ENCODE peak calls at places on chromosomes 12 and 14, in five cellular contexts. S is mucosa of descending colon, B is astrocyte of the cerebellum, Q is left ventricle myocardium inferior, R is mesenchymal stem cell. F is an unnamed sample.
A peak's percentile ranks its signal among the peaks of the same experiment; 100 is the strongest.

GRCh38 chr12:106090586-106091411 is 48.0 kb downstream of the NUAK1 start:
- DNase-seq in S (no peak), B (no peak), Q (no peak), R (peak; percentile 94), F (no peak)

GRCh38 chr12:64058541-64059321 is 163.4 kb downstream of the KICS2 start:
- DNase-seq in S (no peak), B (no peak), Q (no peak), R (no peak), F (no peak)

GRCh38 chr14:101220921-101221510 is 317.5 kb upstream of the RTL1 start:
- DNase-seq in S (no peak), B (no peak), Q (no peak), R (no peak), F (no peak)

GRCh38 chr14:70698288-70698687 is 56.6 kb downstream of the TTC9 start:
- DNase-seq in S (peak; percentile 34), B (no peak), Q (peak; percentile 19), R (peak; percentile 24), F (no peak)

GRCh38 chr12:8697120-8697475 is 693 bp upstream of the RIMKLB start:
- DNase-seq in S (no peak), B (no peak), Q (no peak), R (peak; percentile 57), F (no peak)

GRCh38 chr14:45426685-45427282 is 173.8 kb upstream of the MIS18BP1 start:
- DNase-seq in S (peak; percentile 3), B (peak; percentile 19), Q (no peak), R (peak; percentile 63), F (peak; percentile 10)

GRCh38 chr12:72036393-72036792 is 97.7 kb downstream of the TPH2 start:
- DNase-seq in S (no peak), B (no peak), Q (no peak), R (no peak), F (no peak)

GRCh38 chr12:56143870-56144269 is 8.5 kb upstream of the MYL6B start:
- DNase-seq in S (peak; percentile 63), B (no peak), Q (peak; percentile 55), R (no peak), F (no peak)

GRCh38 chr12:89707992-89708792 is 446 bp downstream of the ATP2B1 start:
- DNase-seq in S (peak; percentile 43), B (no peak), Q (peak; percentile 31), R (peak; percentile 30), F (no peak)

GRCh38 chr14:57833304-57833703 is 32.6 kb downstream of the SLC35F4 start:
- DNase-seq in S (no peak), B (peak; percentile 98), Q (no peak), R (no peak), F (peak; percentile 63)

GRCh38 chr12:52555577-52555976 is 2.6 kb upstream of the KRT71 start:
- DNase-seq in S (no peak), B (no peak), Q (no peak), R (no peak), F (no peak)

GRCh38 chr14:100761481-100761880 is 34.8 kb downstream of the DLK1 start:
- DNase-seq in S (no peak), B (peak; percentile 27), Q (no peak), R (peak; percentile 96), F (peak; percentile 12)

DNA sequence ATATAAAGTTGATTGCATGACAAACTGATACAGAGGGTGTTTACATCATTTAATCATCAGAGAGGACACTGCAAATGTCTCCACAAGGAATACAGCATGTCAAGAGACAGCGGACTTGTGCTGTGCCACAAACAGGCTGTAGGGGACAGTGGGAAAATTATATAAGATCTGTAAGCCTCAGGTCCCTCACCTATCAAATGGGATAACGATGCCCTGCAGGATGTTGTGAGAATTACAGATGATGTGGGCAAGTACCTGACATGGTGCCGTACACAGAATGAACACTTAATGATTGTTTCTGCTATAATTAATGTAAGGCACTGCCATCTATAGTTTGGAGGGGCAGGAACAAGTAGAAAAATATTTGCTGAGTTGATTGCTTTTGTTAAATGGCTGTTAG is 81.9 kb upstream of the GTF2A1 start:
- DNase-seq in S (no peak), B (no peak), Q (no peak), R (no peak), F (no peak)
- H3K4me3 ChIP-seq in S (no peak overlapping the region), B (no peak overlapping the region), Q (no peak overlapping the region), R (no peak overlapping the region), F (no peak overlapping the region)

DNA sequence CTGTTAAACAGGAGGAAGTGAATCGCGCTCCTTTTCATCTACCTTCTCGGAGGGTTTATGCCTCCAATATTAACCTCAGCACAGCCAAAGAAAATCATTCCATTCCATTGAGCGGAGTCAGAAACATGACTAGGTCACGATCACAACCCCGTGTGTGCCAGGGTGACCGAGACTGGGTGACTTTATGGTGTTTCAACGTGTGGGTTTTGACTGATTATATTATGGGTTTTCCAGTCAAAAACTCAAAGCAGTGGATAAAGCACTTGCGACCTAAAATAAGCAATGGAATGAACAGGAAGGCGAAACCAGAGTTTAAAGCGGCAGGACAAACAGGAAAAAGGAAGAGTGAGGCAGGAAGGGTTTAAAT is 1.4 kb upstream of the HSPA2 start:
- DNase-seq in S (no peak), B (no peak), Q (no peak), R (no peak), F (no peak)
- H3K4me3 ChIP-seq in S (peak overlapping the region; percentile 23), B (peak overlapping the region; percentile 52), Q (peak overlapping the region; percentile 80), R (peak overlapping the region; percentile 78), F (peak overlapping the region; percentile 61)

DNA sequence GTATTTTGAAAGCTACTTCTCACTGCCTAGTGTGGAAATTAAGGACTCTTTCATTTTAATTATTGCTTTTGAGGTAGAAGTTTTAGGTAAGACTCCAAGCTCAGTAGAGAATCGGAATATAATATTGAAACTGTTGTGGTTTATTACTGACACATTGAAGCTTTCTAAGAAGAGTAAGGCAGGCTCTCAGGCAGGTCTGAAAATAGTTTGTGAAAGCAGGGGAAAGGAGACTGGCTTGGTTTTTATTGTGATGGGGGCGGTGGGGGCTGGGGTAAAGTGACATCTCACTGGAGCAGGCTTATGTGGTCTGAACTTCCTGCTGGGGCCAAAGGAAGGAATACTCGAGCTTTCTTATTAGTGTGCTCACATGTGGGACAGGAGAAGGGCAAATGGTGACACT is 79.5 kb downstream of the OTOGL start:
- DNase-seq in S (no peak), B (no peak), Q (no peak), R (no peak), F (no peak)
- H3K4me3 ChIP-seq in S (no peak overlapping the region), B (no peak overlapping the region), Q (no peak overlapping the region), R (no peak overlapping the region), F (no peak overlapping the region)

GRCh38 chr14:93965968-93966474 is 10.3 kb downstream of the ASB2 start:
- DNase-seq in S (no peak), B (no peak), Q (no peak), R (no peak), F (no peak)

GRCh38 chr14:93970589-93970966 is 5.8 kb downstream of the ASB2 start:
- DNase-seq in S (peak; percentile 52), B (no peak), Q (no peak), R (no peak), F (no peak)

GRCh38 chr14:93969082-93969828 is 7.1 kb downstream of the ASB2 start:
- DNase-seq in S (no peak), B (no peak), Q (peak; percentile 47), R (no peak), F (no peak)

GRCh38 chr14:93965287-93965821 is 11.0 kb downstream of the ASB2 start:
- DNase-seq in S (no peak), B (peak; percentile 84), Q (no peak), R (peak; percentile 71), F (peak; percentile 95)

GRCh38 chr14:93967637-93968250 is 8.6 kb downstream of the ASB2 start:
- DNase-seq in S (no peak), B (no peak), Q (no peak), R (no peak), F (no peak)
- H3K4me3 ChIP-seq in S (no peak overlapping the region), B (no peak overlapping the region), Q (no peak overlapping the region), R (no peak overlapping the region), F (no peak overlapping the region)

GRCh38 chr14:90336401-90336800 is 4.7 kb upstream of the NRDE2 start:
- DNase-seq in S (no peak), B (no peak), Q (no peak), R (no peak), F (no peak)

GRCh38 chr14:90331497-90332270 is at the start of gene NRDE2:
- DNase-seq in S (peak; percentile 100), B (peak; percentile 87), Q (peak; percentile 100), R (peak; percentile 96), F (peak; percentile 87)

GRCh38 chr14:90332271-90332584 is 487 bp upstream of the NRDE2 start:
- DNase-seq in S (no peak), B (no peak), Q (no peak), R (no peak), F (no peak)

DNA sequence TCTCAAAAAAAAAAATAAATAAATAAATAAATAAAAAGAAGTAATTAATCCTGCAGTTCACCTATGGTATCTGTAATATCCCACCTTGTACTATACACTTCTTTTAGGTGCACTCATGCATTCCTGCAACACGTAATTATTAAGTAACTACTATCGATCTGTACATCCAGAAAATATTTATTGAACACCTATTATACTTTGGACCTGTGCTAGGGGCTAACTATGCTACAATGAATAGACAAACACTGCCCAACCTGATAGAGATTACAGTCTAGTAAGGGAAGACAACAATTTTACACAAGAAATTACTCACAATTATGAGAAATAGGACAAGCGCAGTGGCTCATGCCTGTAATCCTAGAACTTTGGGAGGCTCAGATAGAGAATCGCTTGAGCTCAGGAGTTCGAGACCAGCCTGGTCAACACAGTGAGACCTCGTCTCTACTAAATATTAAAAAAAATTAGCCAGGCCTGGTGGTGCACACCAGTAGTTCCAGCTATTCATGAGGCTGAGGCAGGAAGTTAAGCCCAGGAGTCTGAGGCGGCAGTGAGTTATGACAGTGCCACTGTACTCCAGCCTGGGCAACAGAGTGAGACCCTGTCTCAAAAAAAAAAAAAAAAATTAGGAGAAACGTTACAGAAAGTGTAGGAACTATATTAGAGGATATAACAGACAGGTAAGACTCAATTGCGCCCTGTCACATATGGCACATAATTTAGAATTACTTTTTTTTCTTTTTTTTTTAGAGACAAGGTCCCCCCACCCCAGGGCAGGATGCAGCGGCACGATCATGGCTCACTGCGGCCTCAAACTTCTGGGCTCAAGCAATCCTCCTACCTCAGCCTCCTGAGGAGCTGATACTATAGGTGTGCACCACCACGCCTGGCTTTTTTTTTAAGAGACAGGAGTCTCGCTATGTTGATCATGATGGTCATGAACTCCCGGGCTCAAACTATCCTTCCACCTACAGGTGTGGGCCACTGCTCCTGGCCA is 1.2 kb downstream of the NRDE2 start:
- DNase-seq in S (no peak), B (no peak), Q (no peak), R (no peak), F (no peak)
- H3K4me3 ChIP-seq in S (no peak overlapping the region), B (peak overlapping the region; percentile 56), Q (peak overlapping the region; percentile 73), R (peak overlapping the region; percentile 85), F (peak overlapping the region; percentile 75)

DNA sequence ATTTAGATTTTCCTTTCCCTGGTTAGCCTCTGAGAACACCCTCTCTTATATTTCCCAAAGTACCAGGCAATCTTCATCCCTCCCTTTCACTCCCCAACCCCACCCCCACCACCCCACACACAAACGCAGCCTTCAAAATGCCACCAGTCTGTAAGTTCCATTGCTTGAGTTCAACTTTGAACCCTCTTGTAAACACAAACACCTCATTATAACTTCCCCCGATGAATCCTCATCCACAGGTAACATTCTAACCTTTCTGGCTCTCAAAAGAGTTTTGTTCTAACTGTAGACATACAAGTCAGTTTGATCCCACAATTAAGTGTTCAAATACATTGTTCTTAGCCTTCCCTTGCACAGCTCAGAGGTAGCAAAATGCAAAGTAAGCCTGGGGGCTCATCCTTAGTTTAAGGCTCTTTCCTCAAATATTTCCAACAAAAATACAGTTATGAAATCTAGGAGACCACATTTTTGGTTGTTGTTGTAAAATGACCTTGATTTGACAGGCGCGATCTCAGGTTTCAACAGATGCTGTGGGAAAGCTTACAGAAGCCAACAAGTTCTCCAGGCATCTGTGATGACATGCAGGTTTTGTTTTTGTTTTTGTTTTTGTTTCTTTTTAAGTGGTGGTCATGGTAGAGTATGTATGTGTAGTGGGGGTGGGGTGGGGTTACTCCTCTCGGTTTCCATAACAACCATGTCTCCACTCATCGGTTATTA is 199.6 kb upstream of the FOXN3 start:
- DNase-seq in S (peak; percentile 48), B (peak; percentile 32), Q (no peak), R (peak; percentile 80), F (no peak)
- H3K4me3 ChIP-seq in S (no peak overlapping the region), B (peak overlapping the region; percentile 3), Q (peak overlapping the region; percentile 83), R (peak overlapping the region; percentile 31), F (no peak overlapping the region)

F was measured in retinal pigment epithelial cell.